ENCODE peak calls at places on chromosomes 6 and 20, in seven cellular contexts. P is uterus, L is keratinocyte, B is aorta, Z is lower lobe of right lung, Y is fibroblast of lung, N is H7. F is an unnamed sample.

GRCh38 chr20:62642666-62643520 is 590 bp downstream of the SLCO4A1 start:
- DNase-seq in P (no peak), L (no peak), B (no peak), Z (no peak), Y (peak; percentile 8), N (peak; percentile 90), F (no peak)

GRCh38 chr6:1764584-1764983 is 154.9 kb downstream of the FOXC1 start:
- DNase-seq in P (no peak), L (no peak), B (no peak), Z (no peak), Y (no peak), N (no peak), F (no peak)

GRCh38 chr6:36198986-36199385 is 2.4 kb downstream of the BRPF3 start:
- DNase-seq in P (no peak), L (no peak), B (no peak), Z (no peak), Y (no peak), N (no peak), F (no peak)

GRCh38 chr6:53347921-53348435 is 772 bp downstream of the ELOVL5 start:
- DNase-seq in P (peak; percentile 70), L (no peak), B (peak; percentile 92), Z (peak; percentile 80), Y (peak; percentile 57), N (peak; percentile 86), F (no peak)

GRCh38 chr20:11117808-11118528 is 444.2 kb upstream of the JAG1 start:
- DNase-seq in P (no peak), L (peak; percentile 95), B (no peak), Z (no peak), Y (peak; percentile 61), N (no peak), F (peak; percentile 86)

GRCh38 chr6:48101277-48101676 is 9.7 kb downstream of the PTCHD4 start:
- DNase-seq in P (no peak), L (no peak), B (no peak), Z (no peak), Y (peak; percentile 19), N (no peak), F (no peak)

GRCh38 chr20:60046011-60046413 is 87.8 kb downstream of the CDH26 start:
- DNase-seq in P (no peak), L (no peak), B (no peak), Z (no peak), Y (peak; percentile 31), N (no peak), F (no peak)

GRCh38 chr6:37011656-37012378 is 6.4 kb downstream of the FGD2 start:
- DNase-seq in P (no peak), L (no peak), B (no peak), Z (no peak), Y (peak; percentile 75), N (peak; percentile 35), F (no peak)

GRCh38 chr20:20829694-20830093 is 117.2 kb upstream of the RALGAPA2 start:
- DNase-seq in P (no peak), L (no peak), B (no peak), Z (no peak), Y (no peak), N (no peak), F (no peak)

GRCh38 chr6:89501239-89501638 is 68.3 kb downstream of the ANKRD6 start:
- DNase-seq in P (no peak), L (no peak), B (no peak), Z (no peak), Y (no peak), N (peak; percentile 46), F (no peak)

GRCh38 chr20:59412896-59413295 is 112.5 kb downstream of the EDN3 start:
- DNase-seq in P (no peak), L (no peak), B (no peak), Z (no peak), Y (no peak), N (peak; percentile 71), F (no peak)

GRCh38 chr6:31118178-31118577 is 2.1 kb downstream of the CDSN start:
- DNase-seq in P (no peak), L (no peak), B (peak; percentile 54), Z (no peak), Y (no peak), N (peak; percentile 24), F (no peak)

GRCh38 chr20:42549496-42549895 is 640.2 kb downstream of the PTPRT start:
- DNase-seq in P (no peak), L (no peak), B (no peak), Z (no peak), Y (no peak), N (no peak), F (no peak)

GRCh38 chr6:122202576-122203137 is 196.8 kb upstream of the HSF2 start:
- DNase-seq in P (no peak), L (no peak), B (no peak), Z (no peak), Y (no peak), N (peak; percentile 17), F (no peak)

GRCh38 chr6:99177736-99178135 is 171.7 kb downstream of the FAXC start:
- DNase-seq in P (no peak), L (no peak), B (no peak), Z (no peak), Y (no peak), N (no peak), F (no peak)

GRCh38 chr20:20395856-20396600 is 28.1 kb downstream of the INSM1 start:
- DNase-seq in P (no peak), L (no peak), B (no peak), Z (no peak), Y (no peak), N (peak; percentile 85), F (no peak)

GRCh38 chr20:31901615-31902014 is 31.2 kb downstream of the TTLL9 start:
- DNase-seq in P (no peak), L (no peak), B (no peak), Z (no peak), Y (no peak), N (no peak), F (no peak)

GRCh38 chr6:121394151-121394550 is 41.3 kb upstream of the GJA1 start:
- DNase-seq in P (no peak), L (no peak), B (no peak), Z (no peak), Y (no peak), N (no peak), F (no peak)

GRCh38 chr20:23147964-23148720 is 62.0 kb upstream of the CD93 start:
- DNase-seq in P (no peak), L (no peak), B (peak; percentile 89), Z (peak; percentile 80), Y (peak; percentile 89), N (no peak), F (peak; percentile 66)

GRCh38 chr6:75272145-75272840 is 12.3 kb downstream of the TMEM30A start:
- DNase-seq in P (no peak), L (no peak), B (no peak), Z (no peak), Y (peak; percentile 84), N (no peak), F (peak; percentile 38)

GRCh38 chr6:47207261-47207660 is 102.4 kb downstream of the TNFRSF21 start:
- DNase-seq in P (no peak), L (no peak), B (no peak), Z (no peak), Y (no peak), N (no peak), F (no peak)

GRCh38 chr6:1792989-1793388 is 183.3 kb downstream of the FOXC1 start:
- DNase-seq in P (no peak), L (no peak), B (no peak), Z (no peak), Y (peak; percentile 17), N (peak; percentile 73), F (no peak)

GRCh38 chr20:16580127-16580526 is 6.9 kb upstream of the KIF16B start:
- DNase-seq in P (no peak), L (no peak), B (no peak), Z (no peak), Y (peak; percentile 75), N (no peak), F (peak; percentile 42)

GRCh38 chr20:8183526-8183925 is 51.5 kb downstream of the PLCB1 start:
- DNase-seq in P (no peak), L (no peak), B (no peak), Z (no peak), Y (no peak), N (no peak), F (no peak)

GRCh38 chr20:45818239-45818638 is 5.8 kb downstream of the UBE2C start:
- DNase-seq in P (no peak), L (no peak), B (no peak), Z (no peak), Y (no peak), N (no peak), F (no peak)
- H3K36me3 ChIP-seq in P (no peaks in the 10 kb centered on the region), L (no peaks in the 10 kb centered on the region), B (no peaks in the 10 kb centered on the region), Z (no peaks in the 10 kb centered on the region), Y (peaks cover 6% of the 10 kb centered on the region), N (peaks cover 21% of the 10 kb centered on the region), F (no peaks in the 10 kb centered on the region)

DNA sequence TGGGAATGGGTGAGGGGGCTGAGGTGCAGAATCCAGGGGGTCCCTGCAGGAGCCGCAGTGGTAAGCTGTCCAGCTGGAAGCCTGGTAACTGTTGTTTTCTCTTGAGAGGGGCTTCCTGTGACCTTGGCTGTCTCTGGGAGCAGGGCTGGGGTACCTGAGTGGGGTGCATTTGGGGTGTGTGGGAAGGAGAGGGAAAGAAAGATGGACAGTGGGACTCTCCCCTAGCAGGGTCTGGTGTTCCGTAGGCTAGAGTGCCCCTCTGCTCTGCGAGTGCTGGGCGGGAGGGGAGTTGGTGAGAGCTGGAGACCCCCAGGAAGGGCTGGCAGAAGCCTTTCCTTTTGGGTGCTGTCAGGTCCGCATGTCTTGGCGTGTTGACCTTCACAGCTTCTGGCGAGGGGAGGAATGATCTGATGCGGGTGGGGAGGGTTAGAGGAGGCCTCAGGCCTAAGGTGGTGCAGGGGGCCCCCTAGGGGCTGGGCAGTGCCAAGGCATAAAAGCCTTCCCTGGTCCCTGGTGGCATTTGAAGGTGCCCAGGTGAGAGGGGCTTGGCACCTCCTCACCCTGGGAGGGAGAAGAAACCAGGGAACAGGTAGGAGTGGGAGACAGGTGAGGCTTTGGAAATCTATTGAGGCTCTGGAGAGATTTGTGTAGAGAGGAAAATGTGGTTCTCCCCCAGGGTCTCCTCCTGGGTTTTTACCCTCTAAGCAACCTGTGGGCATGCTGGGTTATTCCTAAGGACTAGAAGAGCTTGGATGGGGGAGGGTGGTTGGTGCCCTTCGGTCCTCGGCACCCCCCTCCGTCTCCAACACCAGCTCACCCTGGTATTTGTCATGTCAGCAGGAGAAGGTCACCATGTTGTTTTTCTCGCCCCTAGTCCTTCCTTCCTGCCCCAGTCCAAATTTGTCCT is 3.3 kb downstream of the VEGFA start:
- DNase-seq in P (peak; percentile 41), L (no peak), B (peak; percentile 72), Z (peak; percentile 76), Y (peak; percentile 67), N (peak; percentile 90), F (no peak)
- H3K4me3 ChIP-seq in P (peak overlapping the region; percentile 88), L (peak overlapping the region; percentile 88), B (no peak overlapping the region), Z (peak overlapping the region; percentile 91), Y (peak overlapping the region; percentile 91), N (peak overlapping the region; percentile 96), F (peak overlapping the region; percentile 88)

GRCh38 chr6:117538615-117539014 is 56.1 kb downstream of the DCBLD1 start:
- DNase-seq in P (no peak), L (no peak), B (no peak), Z (no peak), Y (no peak), N (no peak), F (no peak)
- H3K36me3 ChIP-seq in P (no peaks in the 10 kb centered on the region), L (peaks cover 10% of the 10 kb centered on the region), B (no peaks in the 10 kb centered on the region), Z (peaks cover 50% of the 10 kb centered on the region), Y (peaks cover 10% of the 10 kb centered on the region), N (no peaks in the 10 kb centered on the region), F (no peaks in the 10 kb centered on the region)

DNA sequence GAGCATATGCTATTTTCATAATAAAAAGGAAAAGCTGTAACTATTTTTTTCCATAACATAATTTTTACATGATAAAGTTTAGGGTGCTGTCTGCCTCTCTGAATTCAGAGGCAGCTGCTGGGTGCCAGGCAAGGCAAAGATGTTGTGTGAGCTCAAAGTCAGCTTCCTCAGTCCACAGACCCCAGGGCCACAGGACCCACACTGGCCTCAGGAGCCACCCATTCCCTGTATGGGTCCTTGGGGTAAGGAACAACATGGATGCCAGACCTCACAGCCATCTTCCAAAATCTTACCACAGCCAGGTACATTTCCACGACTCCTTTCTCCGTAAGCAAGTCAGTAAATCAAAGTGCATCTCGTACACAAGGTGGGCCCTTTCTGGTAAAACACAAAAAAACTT is 16.4 kb upstream of the MAFB start:
- DNase-seq in P (no peak), L (no peak), B (no peak), Z (no peak), Y (no peak), N (no peak), F (no peak)
- H3K4me3 ChIP-seq in P (no peak overlapping the region), L (no peak overlapping the region), B (no peak overlapping the region), Z (no peak overlapping the region), Y (no peak overlapping the region), N (no peak overlapping the region), F (no peak overlapping the region)